ENCODE peak calls at places on chromosomes 5 and 9, in five cellular contexts. H is gastrocnemius medialis, U is PC-3, X is aorta, N is cardiac muscle cell. Y is an unnamed sample.

GRCh38 chr9:114805670-114806551 is at the start of gene TNFSF15:
- DNase-seq in H (peak; percentile 4), U (peak; percentile 43), X (no peak), N (no peak), Y (no peak)

GRCh38 chr5:96651948-96652753 is 10.0 kb upstream of the CAST start:
- DNase-seq in H (no peak), U (no peak), X (no peak), N (no peak), Y (peak; percentile 28)

GRCh38 chr5:177303121-177303924 is at the start of the genes PRELID1 and RAB24:
- DNase-seq in H (peak; percentile 75), U (peak; percentile 89), X (peak; percentile 97), N (peak; percentile 86), Y (peak; percentile 87)

GRCh38 chr9:4839470-4839912 is 46.7 kb downstream of the RCL1 start:
- DNase-seq in H (no peak), U (no peak), X (no peak), N (no peak), Y (no peak)

GRCh38 chr9:101235105-101235866 is 149.5 kb downstream of the BAAT start:
- DNase-seq in H (no peak), U (peak; percentile 26), X (no peak), N (peak; percentile 48), Y (peak; percentile 49)

GRCh38 chr9:112360047-112360804 is 19.7 kb upstream of the HSDL2 start:
- DNase-seq in H (no peak), U (peak; percentile 71), X (no peak), N (no peak), Y (no peak)

GRCh38 chr9:137178939-137179630 is 7.2 kb upstream of the TMEM210 start:
- DNase-seq in H (no peak), U (no peak), X (no peak), N (no peak), Y (no peak)

GRCh38 chr9:81490605-81491331 is 198.6 kb downstream of the TLE1 start:
- DNase-seq in H (no peak), U (peak; percentile 72), X (no peak), N (peak; percentile 59), Y (no peak)

GRCh38 chr9:136300866-136301265 is 3.0 kb downstream of the CCDC187 start:
- DNase-seq in H (no peak), U (no peak), X (no peak), N (no peak), Y (no peak)

GRCh38 chr9:95732803-95733686 is 142.4 kb upstream of the ERCC6L2 start:
- DNase-seq in H (no peak), U (no peak), X (no peak), N (no peak), Y (no peak)

GRCh38 chr5:1792842-1793266 is 6.8 kb downstream of the MRPL36 start:
- DNase-seq in H (no peak), U (peak; percentile 92), X (peak; percentile 38), N (peak; percentile 89), Y (peak; percentile 80)

GRCh38 chr5:141753971-141754713 is 72.1 kb upstream of the ARAP3 start:
- DNase-seq in H (no peak), U (peak; percentile 63), X (no peak), N (peak; percentile 55), Y (peak; percentile 65)

GRCh38 chr9:125558453-125559084 is 148.4 kb downstream of the MAPKAP1 start:
- DNase-seq in H (peak; percentile 16), U (peak; percentile 70), X (no peak), N (peak; percentile 88), Y (peak; percentile 79)

GRCh38 chr9:94779101-94779500 is 52.6 kb downstream of the AOPEP start:
- DNase-seq in H (no peak), U (peak; percentile 19), X (no peak), N (no peak), Y (peak; percentile 16)

DNA sequence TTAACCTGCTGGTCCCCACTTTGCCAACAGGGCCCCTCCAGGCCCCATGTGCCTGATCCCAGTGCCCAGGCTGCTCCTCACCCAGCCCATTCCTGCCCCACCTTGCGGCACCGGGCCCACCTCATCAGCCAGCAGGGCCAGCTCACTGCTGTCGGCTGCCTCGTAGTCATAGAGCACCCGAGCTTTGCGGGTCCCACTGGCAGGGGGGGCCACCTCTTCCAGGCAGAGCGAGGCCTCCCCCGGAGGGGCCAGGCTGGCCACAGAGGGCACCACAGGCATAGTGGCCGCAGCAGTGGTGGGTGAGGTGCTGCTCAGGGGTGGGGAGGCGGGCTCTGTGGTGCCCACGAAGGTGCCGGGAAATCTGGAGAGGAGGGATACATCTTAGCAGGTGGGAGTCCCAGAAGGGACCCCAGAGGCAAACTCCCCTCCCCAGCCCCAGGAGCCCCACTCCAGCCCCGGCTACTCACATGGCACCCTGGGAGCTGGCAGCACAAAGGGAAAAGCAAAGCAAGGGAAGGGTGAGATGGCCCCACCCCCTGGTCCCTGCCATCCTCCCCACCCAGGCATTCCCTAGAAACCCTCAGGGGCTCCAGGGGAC is 19.0 kb downstream of the SH3GLB2 start:
- DNase-seq in H (no peak), U (no peak), X (no peak), N (no peak), Y (no peak)
- H3K36me3 ChIP-seq in H (peaks cover 67% of the 10 kb centered on the region), U (peaks cover 12% of the 10 kb centered on the region), X (no peaks in the 10 kb centered on the region), N (peaks cover 23% of the 10 kb centered on the region), Y (peaks cover 40% of the 10 kb centered on the region)

GRCh38 chr9:102518324-102518723 is 476.8 kb upstream of the CYLC2 start:
- DNase-seq in H (no peak), U (no peak), X (no peak), N (no peak), Y (no peak)

GRCh38 chr9:102521097-102521755 is 473.9 kb upstream of the CYLC2 start:
- DNase-seq in H (no peak), U (no peak), X (no peak), N (no peak), Y (no peak)
- H3K27ac ChIP-seq in H (no peak overlapping the region), U (no peak overlapping the region), X (no peak overlapping the region), N (no peak overlapping the region), Y (no peak overlapping the region)

DNA sequence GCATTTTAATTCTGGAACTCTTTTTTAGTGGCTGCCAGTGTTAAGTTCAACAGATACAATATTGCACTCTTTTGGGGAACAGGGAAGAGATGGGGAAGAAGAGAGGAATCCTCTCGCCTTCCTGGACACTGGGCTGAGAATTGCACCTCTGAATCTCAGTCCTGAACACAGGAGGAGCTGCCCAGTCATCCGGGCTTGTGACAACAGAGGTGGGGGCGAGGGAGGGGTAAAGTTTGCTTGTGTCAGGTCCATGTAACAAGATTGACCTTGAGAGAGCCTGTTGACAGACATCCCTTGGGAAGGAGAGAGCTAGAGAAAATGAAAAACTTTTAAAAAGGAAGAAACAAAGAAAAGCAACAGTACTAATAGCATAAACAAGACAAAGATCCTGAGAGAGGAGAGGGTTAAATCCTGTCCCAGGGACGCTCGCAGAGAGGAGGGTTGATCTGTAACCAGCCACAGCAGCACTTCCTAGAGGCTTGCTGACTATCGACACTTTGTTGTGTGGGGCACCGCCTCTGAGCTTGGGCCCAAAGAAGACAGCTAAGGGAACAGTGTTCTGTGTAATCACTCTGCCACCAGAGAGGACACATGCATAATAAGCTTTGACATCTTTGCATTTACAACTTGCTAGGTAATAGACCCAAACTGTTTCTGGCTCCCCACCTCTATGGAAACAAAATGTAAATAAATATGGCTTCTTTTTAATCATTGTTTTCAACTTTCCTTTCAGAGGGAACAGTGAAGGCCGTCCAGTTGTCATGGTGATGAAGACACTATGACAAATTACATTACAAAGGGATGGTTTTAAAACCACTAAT is 363.7 kb downstream of the CSNK1G3 start:
- DNase-seq in H (no peak), U (no peak), X (no peak), N (peak; percentile 21), Y (peak; percentile 83)
- H3K4me1 ChIP-seq in H (peaks cover 17% of the 10 kb centered on the region), U (no peaks in the 10 kb centered on the region), X (no peaks in the 10 kb centered on the region), N (peaks cover 52% of the 10 kb centered on the region), Y (peaks cover 40% of the 10 kb centered on the region)

DNA sequence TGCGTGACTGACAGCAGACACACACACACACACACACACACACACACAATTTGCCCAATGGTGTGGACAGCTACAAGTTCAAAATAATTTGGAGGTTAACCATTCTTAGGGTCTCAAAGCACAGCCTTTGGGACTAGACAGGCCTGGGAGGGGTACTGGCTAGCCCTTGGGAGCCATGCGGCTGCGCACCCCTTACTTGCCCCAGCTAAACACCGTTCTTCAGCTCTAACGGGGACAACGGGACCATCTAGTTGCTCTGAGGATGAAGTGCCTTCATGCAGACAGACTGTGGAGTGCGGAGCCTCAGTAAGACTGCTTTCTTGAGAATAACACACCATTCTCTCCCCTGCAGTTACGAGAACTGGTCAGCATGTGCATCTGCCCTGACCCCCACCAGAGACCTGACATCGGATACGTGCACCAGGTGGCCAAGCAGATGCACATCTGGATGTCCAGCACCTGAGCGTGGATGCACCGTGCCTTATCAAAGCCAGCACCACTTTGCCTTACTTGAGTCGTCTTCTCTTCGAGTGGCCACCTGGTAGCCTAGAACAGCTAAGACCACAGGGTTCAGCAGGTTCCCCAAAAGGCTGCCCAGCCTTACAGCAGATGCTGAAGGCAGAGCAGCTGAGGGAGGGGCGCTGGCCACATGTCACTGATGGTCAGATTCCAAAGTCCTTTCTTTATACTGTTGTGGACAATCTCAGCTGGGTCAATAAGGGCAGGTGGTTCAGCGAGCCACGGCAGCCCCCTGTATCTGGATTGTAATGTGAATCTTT is 64.6 kb downstream of the PSMB7 start:
- DNase-seq in H (no peak), U (no peak), X (peak; percentile 39), N (no peak), Y (no peak)
- H3K36me3 ChIP-seq in H (peaks cover 53% of the 10 kb centered on the region), U (peaks cover 35% of the 10 kb centered on the region), X (peaks cover 6% of the 10 kb centered on the region), N (peaks cover 29% of the 10 kb centered on the region), Y (peaks cover 64% of the 10 kb centered on the region)